ENCODE peak calls at places on chromosome 10, in eight cellular contexts. One of them, this sample, is unnamed.

GRCh38 chr10:97849101-97849490 is 547 bp upstream of the GOLGA7B start:
- DNase-seq in H7: no peak
- DNase-seq in CD8-positive, alpha-beta T cell: no peak
- DNase-seq in AG04449: no peak
- DNase-seq in naive thymus-derived CD4-positive, alpha-beta T cell: no peak
- DNase-seq in fibroblast of mammary gland: no peak
- DNase-seq in brain microvascular endothelial cell: no peak
- DNase-seq in SK-N-SH: peak
- DNase-seq in this sample: no peak

GRCh38 chr10:104434601-104435000 is 81.0 kb downstream of the CFAP58 start:
- DNase-seq in H7: no peak
- DNase-seq in CD8-positive, alpha-beta T cell: no peak
- DNase-seq in AG04449: no peak
- DNase-seq in naive thymus-derived CD4-positive, alpha-beta T cell: no peak
- DNase-seq in fibroblast of mammary gland: no peak
- DNase-seq in brain microvascular endothelial cell: peak
- DNase-seq in SK-N-SH: no peak
- DNase-seq in this sample: no peak

GRCh38 chr10:43395571-43396060 is 13.4 kb downstream of the HNRNPF start:
- DNase-seq in H7: no peak
- DNase-seq in CD8-positive, alpha-beta T cell: no peak
- DNase-seq in AG04449: no peak
- DNase-seq in naive thymus-derived CD4-positive, alpha-beta T cell: peak
- DNase-seq in fibroblast of mammary gland: no peak
- DNase-seq in brain microvascular endothelial cell: peak
- DNase-seq in SK-N-SH: peak
- DNase-seq in this sample: no peak

GRCh38 chr10:99234739-99235468 is 748 bp downstream of the HPSE2 start:
- DNase-seq in H7: no peak
- DNase-seq in CD8-positive, alpha-beta T cell: no peak
- DNase-seq in AG04449: no peak
- DNase-seq in naive thymus-derived CD4-positive, alpha-beta T cell: no peak
- DNase-seq in fibroblast of mammary gland: peak
- DNase-seq in brain microvascular endothelial cell: no peak
- DNase-seq in SK-N-SH: no peak
- DNase-seq in this sample: no peak

GRCh38 chr10:102476466-102477141 is 25.3 kb upstream of the C10orf95 start:
- DNase-seq in H7: no peak
- DNase-seq in CD8-positive, alpha-beta T cell: peak
- DNase-seq in AG04449: no peak
- DNase-seq in naive thymus-derived CD4-positive, alpha-beta T cell: peak
- DNase-seq in fibroblast of mammary gland: peak
- DNase-seq in brain microvascular endothelial cell: no peak
- DNase-seq in SK-N-SH: no peak
- DNase-seq in this sample: no peak

GRCh38 chr10:94630017-94630688 is 53.4 kb upstream of the CYP2C18 start:
- DNase-seq in H7: no peak
- DNase-seq in CD8-positive, alpha-beta T cell: no peak
- DNase-seq in AG04449: no peak
- DNase-seq in naive thymus-derived CD4-positive, alpha-beta T cell: no peak
- DNase-seq in fibroblast of mammary gland: peak
- DNase-seq in brain microvascular endothelial cell: no peak
- DNase-seq in SK-N-SH: peak
- DNase-seq in this sample: no peak

GRCh38 chr10:122374859-122375721 is 582 bp downstream of the PLEKHA1 start:
- DNase-seq in H7: peak
- DNase-seq in CD8-positive, alpha-beta T cell: peak
- DNase-seq in AG04449: no peak
- DNase-seq in naive thymus-derived CD4-positive, alpha-beta T cell: peak
- DNase-seq in fibroblast of mammary gland: peak
- DNase-seq in brain microvascular endothelial cell: peak
- DNase-seq in SK-N-SH: peak
- DNase-seq in this sample: no peak

GRCh38 chr10:129193148-129193547 is 273.9 kb upstream of the MGMT start:
- DNase-seq in H7: peak
- DNase-seq in CD8-positive, alpha-beta T cell: no peak
- DNase-seq in AG04449: no peak
- DNase-seq in naive thymus-derived CD4-positive, alpha-beta T cell: no peak
- DNase-seq in fibroblast of mammary gland: peak
- DNase-seq in brain microvascular endothelial cell: peak
- DNase-seq in SK-N-SH: no peak
- DNase-seq in this sample: no peak

GRCh38 chr10:24908793-24909423 is 43.5 kb downstream of the PRTFDC1 start:
- DNase-seq in H7: no peak
- DNase-seq in CD8-positive, alpha-beta T cell: no peak
- DNase-seq in AG04449: no peak
- DNase-seq in naive thymus-derived CD4-positive, alpha-beta T cell: no peak
- DNase-seq in fibroblast of mammary gland: peak
- DNase-seq in brain microvascular endothelial cell: peak
- DNase-seq in SK-N-SH: no peak
- DNase-seq in this sample: peak

GRCh38 chr10:59904431-59905065 is 1.8 kb downstream of the CCDC6 start:
- DNase-seq in H7: peak
- DNase-seq in CD8-positive, alpha-beta T cell: no peak
- DNase-seq in AG04449: no peak
- DNase-seq in naive thymus-derived CD4-positive, alpha-beta T cell: no peak
- DNase-seq in fibroblast of mammary gland: no peak
- DNase-seq in brain microvascular endothelial cell: no peak
- DNase-seq in SK-N-SH: no peak
- DNase-seq in this sample: no peak

GRCh38 chr10:21092683-21093524 is 195.8 kb upstream of the NEBL start:
- DNase-seq in H7: no peak
- DNase-seq in CD8-positive, alpha-beta T cell: no peak
- DNase-seq in AG04449: no peak
- DNase-seq in naive thymus-derived CD4-positive, alpha-beta T cell: no peak
- DNase-seq in fibroblast of mammary gland: peak
- DNase-seq in brain microvascular endothelial cell: no peak
- DNase-seq in SK-N-SH: no peak
- DNase-seq in this sample: no peak

GRCh38 chr10:105185101-105185500 is 544.0 kb downstream of the SORCS3 start:
- DNase-seq in H7: no peak
- DNase-seq in CD8-positive, alpha-beta T cell: no peak
- DNase-seq in AG04449: no peak
- DNase-seq in naive thymus-derived CD4-positive, alpha-beta T cell: no peak
- DNase-seq in fibroblast of mammary gland: peak
- DNase-seq in brain microvascular endothelial cell: no peak
- DNase-seq in SK-N-SH: no peak
- DNase-seq in this sample: no peak

DNA sequence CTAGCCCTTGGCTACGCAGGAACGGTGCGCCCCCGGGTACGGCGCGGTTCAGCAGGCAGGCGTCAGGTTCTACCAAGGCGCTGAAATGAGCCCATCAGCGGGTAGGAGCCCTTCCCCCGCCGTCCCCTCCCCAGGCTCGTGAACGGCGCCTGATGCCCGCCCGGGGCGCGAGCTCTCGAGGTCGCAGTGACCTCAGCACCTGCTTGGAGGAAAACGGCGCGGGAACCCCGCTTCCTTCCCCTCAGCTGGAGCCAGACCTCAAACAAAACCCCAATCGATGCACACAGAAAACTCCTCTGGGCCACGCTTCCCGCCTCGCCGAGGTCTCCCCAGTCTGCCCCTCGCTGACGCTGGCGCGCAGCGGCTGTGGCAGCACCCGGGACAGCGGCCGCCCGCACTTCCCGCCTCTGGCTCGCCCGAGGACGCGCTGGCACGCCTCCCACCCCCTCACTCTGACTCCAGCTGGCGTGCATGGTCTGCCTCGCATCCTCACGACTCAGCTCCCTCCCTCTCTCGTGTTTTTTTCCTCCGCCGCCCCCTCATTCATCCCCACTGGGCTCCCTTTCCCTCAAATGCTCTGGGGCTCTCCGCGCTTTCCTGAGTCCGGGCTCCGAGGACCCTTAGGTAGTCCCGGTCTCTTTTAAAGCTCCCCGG is 524 bp upstream of the GAD2 start:
- DNase-seq in H7: peak
- DNase-seq in CD8-positive, alpha-beta T cell: no peak
- DNase-seq in AG04449: no peak
- DNase-seq in naive thymus-derived CD4-positive, alpha-beta T cell: peak
- DNase-seq in fibroblast of mammary gland: peak
- DNase-seq in brain microvascular endothelial cell: no peak
- DNase-seq in SK-N-SH: peak
- DNase-seq in this sample: no peak
- H3K4me3 ChIP-seq in H7: peak
- H3K4me3 ChIP-seq in CD8-positive, alpha-beta T cell: no peak
- H3K4me3 ChIP-seq in AG04449: no peak
- H3K4me3 ChIP-seq in naive thymus-derived CD4-positive, alpha-beta T cell: no peak
- H3K4me3 ChIP-seq in fibroblast of mammary gland: no peak
- H3K4me3 ChIP-seq in brain microvascular endothelial cell: no peak
- H3K4me3 ChIP-seq in SK-N-SH: no peak
- H3K4me3 ChIP-seq in this sample: no peak

GRCh38 chr10:124449170-124450009 is 445 bp downstream of the NKX1-2 start:
- DNase-seq in H7: peak
- DNase-seq in CD8-positive, alpha-beta T cell: no peak
- DNase-seq in AG04449: no peak
- DNase-seq in naive thymus-derived CD4-positive, alpha-beta T cell: no peak
- DNase-seq in fibroblast of mammary gland: no peak
- DNase-seq in brain microvascular endothelial cell: no peak
- DNase-seq in SK-N-SH: peak
- DNase-seq in this sample: no peak
- H3K4me3 ChIP-seq in H7: peak
- H3K4me3 ChIP-seq in CD8-positive, alpha-beta T cell: no peak
- H3K4me3 ChIP-seq in AG04449: no peak
- H3K4me3 ChIP-seq in naive thymus-derived CD4-positive, alpha-beta T cell: no peak
- H3K4me3 ChIP-seq in fibroblast of mammary gland: no peak
- H3K4me3 ChIP-seq in brain microvascular endothelial cell: no peak
- H3K4me3 ChIP-seq in SK-N-SH: peak
- H3K4me3 ChIP-seq in this sample: no peak

GRCh38 chr10:79434816-79435215 is 10.6 kb downstream of the ZCCHC24 start:
- DNase-seq in H7: peak
- DNase-seq in CD8-positive, alpha-beta T cell: no peak
- DNase-seq in AG04449: peak
- DNase-seq in naive thymus-derived CD4-positive, alpha-beta T cell: no peak
- DNase-seq in fibroblast of mammary gland: peak
- DNase-seq in brain microvascular endothelial cell: peak
- DNase-seq in SK-N-SH: no peak
- DNase-seq in this sample: no peak
- H3K4me3 ChIP-seq in H7: no peak
- H3K4me3 ChIP-seq in CD8-positive, alpha-beta T cell: no peak
- H3K4me3 ChIP-seq in AG04449: no peak
- H3K4me3 ChIP-seq in naive thymus-derived CD4-positive, alpha-beta T cell: no peak
- H3K4me3 ChIP-seq in fibroblast of mammary gland: peak
- H3K4me3 ChIP-seq in brain microvascular endothelial cell: peak
- H3K4me3 ChIP-seq in SK-N-SH: no peak
- H3K4me3 ChIP-seq in this sample: peak

GRCh38 chr10:34539533-34540315 is 275.4 kb downstream of the PARD3 start:
- DNase-seq in H7: no peak
- DNase-seq in CD8-positive, alpha-beta T cell: no peak
- DNase-seq in AG04449: no peak
- DNase-seq in naive thymus-derived CD4-positive, alpha-beta T cell: no peak
- DNase-seq in fibroblast of mammary gland: peak
- DNase-seq in brain microvascular endothelial cell: peak
- DNase-seq in SK-N-SH: no peak
- DNase-seq in this sample: peak
- H3K4me3 ChIP-seq in H7: no peak
- H3K4me3 ChIP-seq in CD8-positive, alpha-beta T cell: no peak
- H3K4me3 ChIP-seq in AG04449: peak
- H3K4me3 ChIP-seq in naive thymus-derived CD4-positive, alpha-beta T cell: no peak
- H3K4me3 ChIP-seq in fibroblast of mammary gland: peak
- H3K4me3 ChIP-seq in brain microvascular endothelial cell: peak
- H3K4me3 ChIP-seq in SK-N-SH: no peak
- H3K4me3 ChIP-seq in this sample: peak

GRCh38 chr10:48684792-48685651 is at the start of gene WDFY4:
- DNase-seq in H7: no peak
- DNase-seq in CD8-positive, alpha-beta T cell: no peak
- DNase-seq in AG04449: no peak
- DNase-seq in naive thymus-derived CD4-positive, alpha-beta T cell: no peak
- DNase-seq in fibroblast of mammary gland: no peak
- DNase-seq in brain microvascular endothelial cell: no peak
- DNase-seq in SK-N-SH: no peak
- DNase-seq in this sample: no peak
- H3K4me3 ChIP-seq in H7: no peak
- H3K4me3 ChIP-seq in CD8-positive, alpha-beta T cell: no peak
- H3K4me3 ChIP-seq in AG04449: no peak
- H3K4me3 ChIP-seq in naive thymus-derived CD4-positive, alpha-beta T cell: no peak
- H3K4me3 ChIP-seq in fibroblast of mammary gland: no peak
- H3K4me3 ChIP-seq in brain microvascular endothelial cell: no peak
- H3K4me3 ChIP-seq in SK-N-SH: no peak
- H3K4me3 ChIP-seq in this sample: no peak

GRCh38 chr10:61975107-61975932 is 73.8 kb downstream of the ARID5B start:
- DNase-seq in H7: no peak
- DNase-seq in CD8-positive, alpha-beta T cell: no peak
- DNase-seq in AG04449: peak
- DNase-seq in naive thymus-derived CD4-positive, alpha-beta T cell: no peak
- DNase-seq in fibroblast of mammary gland: peak
- DNase-seq in brain microvascular endothelial cell: peak
- DNase-seq in SK-N-SH: no peak
- DNase-seq in this sample: peak
- H3K4me3 ChIP-seq in H7: no peak
- H3K4me3 ChIP-seq in CD8-positive, alpha-beta T cell: no peak
- H3K4me3 ChIP-seq in AG04449: no peak
- H3K4me3 ChIP-seq in naive thymus-derived CD4-positive, alpha-beta T cell: no peak
- H3K4me3 ChIP-seq in fibroblast of mammary gland: no peak
- H3K4me3 ChIP-seq in brain microvascular endothelial cell: no peak
- H3K4me3 ChIP-seq in SK-N-SH: no peak
- H3K4me3 ChIP-seq in this sample: no peak

DNA sequence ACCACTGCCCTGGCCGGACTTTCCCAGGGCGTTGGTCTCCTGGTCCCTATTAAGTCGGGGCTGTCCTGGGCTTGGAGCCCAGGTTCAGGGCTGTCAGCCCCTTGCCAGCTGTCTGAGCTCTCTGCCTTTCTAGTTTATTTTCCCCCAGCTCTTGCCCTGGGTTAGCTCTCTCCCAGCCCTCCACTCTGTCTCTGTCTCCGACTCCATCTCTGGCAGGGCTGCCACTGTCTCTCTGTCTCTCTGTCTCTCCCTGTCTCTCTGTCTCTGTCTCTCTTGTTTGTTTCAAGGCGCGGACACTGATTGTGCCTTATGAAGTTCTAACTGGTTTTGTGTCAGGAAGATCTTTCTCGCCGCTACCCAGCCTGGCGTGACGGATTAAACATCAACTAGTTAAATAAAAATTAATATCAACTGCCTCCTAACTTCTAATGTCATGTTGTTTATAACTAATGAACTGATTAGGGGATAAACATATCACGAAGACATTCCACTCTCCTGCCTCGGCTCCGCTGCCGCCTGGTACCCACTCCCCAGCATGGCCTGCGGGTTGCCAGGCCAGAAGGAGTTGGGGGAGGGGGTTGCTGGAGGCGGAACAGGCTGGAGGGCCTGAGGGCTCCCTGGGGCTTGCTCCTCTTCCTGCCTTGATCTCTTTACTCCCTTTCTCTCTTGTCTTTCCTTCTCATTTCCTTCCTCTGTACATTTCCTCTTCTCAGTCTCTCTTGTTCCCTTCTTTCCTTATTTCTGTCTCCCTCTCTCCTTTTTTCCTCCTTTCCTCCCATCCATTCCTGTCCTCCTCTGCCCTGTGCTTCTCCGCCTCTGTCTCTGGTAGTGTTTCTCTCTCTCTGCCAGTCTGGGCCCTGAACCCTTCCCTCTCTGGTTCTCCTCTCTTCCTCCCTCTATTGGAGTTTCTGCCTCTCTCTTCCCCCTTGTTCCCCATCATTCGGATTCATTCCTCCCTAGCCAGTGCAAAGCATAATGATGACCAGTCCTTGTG is 13.5 kb upstream of the PAX2 start:
- DNase-seq in H7: peak
- DNase-seq in CD8-positive, alpha-beta T cell: no peak
- DNase-seq in AG04449: no peak
- DNase-seq in naive thymus-derived CD4-positive, alpha-beta T cell: no peak
- DNase-seq in fibroblast of mammary gland: no peak
- DNase-seq in brain microvascular endothelial cell: no peak
- DNase-seq in SK-N-SH: peak
- DNase-seq in this sample: no peak
- H3K4me3 ChIP-seq in H7: no peak
- H3K4me3 ChIP-seq in CD8-positive, alpha-beta T cell: no peak
- H3K4me3 ChIP-seq in AG04449: no peak
- H3K4me3 ChIP-seq in naive thymus-derived CD4-positive, alpha-beta T cell: peak
- H3K4me3 ChIP-seq in fibroblast of mammary gland: no peak
- H3K4me3 ChIP-seq in brain microvascular endothelial cell: no peak
- H3K4me3 ChIP-seq in SK-N-SH: no peak
- H3K4me3 ChIP-seq in this sample: no peak

This sample was measured in AG09309.